ENCODE peak calls at places on chromosome 17, in seven cellular contexts. J is PC-9, W is GM23248, A is MM.1S, V is fibroblast of lung, Q is neural progenitor cell, R is GM12878. N is an unnamed sample.

GRCh38 chr17:42287305-42288077 is 807 bp upstream of the STAT5A start:
- DNase-seq in V (no peak), J (no peak), W (peak; percentile 66), R (peak; percentile 40), A (no peak), Q (no peak), N (no peak)

GRCh38 chr17:69327060-69327831 is at the start of gene ABCA5:
- DNase-seq in R (peak; percentile 69), J (peak; percentile 83), W (peak; percentile 94), A (peak; percentile 96), V (peak; percentile 91), Q (peak; percentile 96), N (no peak)

GRCh38 chr17:70104688-70105087 is 29.7 kb downstream of the KCNJ16 start:
- DNase-seq in R (no peak), A (no peak), V (no peak), Q (no peak), J (no peak), W (no peak), N (no peak)

GRCh38 chr17:40615295-40615988 is 32.2 kb downstream of the SMARCE1 start:
- DNase-seq in W (peak; percentile 58), Q (peak; percentile 68), J (peak; percentile 72), R (peak; percentile 93), A (peak; percentile 79), V (peak; percentile 35), N (no peak)

GRCh38 chr17:535165-535564 is 179.5 kb downstream of the VPS53 start:
- DNase-seq in Q (no peak), J (no peak), W (no peak), R (no peak), A (no peak), V (no peak), N (no peak)

GRCh38 chr17:82219083-82219482 is 6.4 kb upstream of the CCDC57 start:
- DNase-seq in J (no peak), W (no peak), V (no peak), R (no peak), Q (no peak), A (no peak), N (no peak)

GRCh38 chr17:65942592-65942991 is 249.3 kb downstream of the CEP112 start:
- DNase-seq in W (no peak), A (no peak), V (peak; percentile 25), R (no peak), Q (no peak), J (no peak), N (no peak)

GRCh38 chr17:44628234-44629188 is 27.8 kb upstream of the MEIOC start:
- DNase-seq in V (peak; percentile 40), J (no peak), A (no peak), W (no peak), R (peak; percentile 46), Q (peak; percentile 96), N (no peak)

GRCh38 chr17:21177401-21177800 is 36.6 kb downstream of the TMEM11 start:
- DNase-seq in A (no peak), W (no peak), V (no peak), J (no peak), Q (no peak), R (no peak), N (no peak)

GRCh38 chr17:71320009-71320796 is 800.6 kb upstream of the SOX9 start:
- DNase-seq in Q (no peak), R (no peak), W (no peak), A (no peak), V (no peak), J (no peak), N (no peak)

GRCh38 chr17:9272506-9272905 is 251.2 kb downstream of the NTN1 start:
- DNase-seq in R (no peak), Q (no peak), V (no peak), A (no peak), J (no peak), W (peak; percentile 87), N (no peak)

GRCh38 chr17:3535253-3535995 is 22.2 kb downstream of the TRPV3 start:
- DNase-seq in Q (peak; percentile 86), V (peak; percentile 77), J (no peak), R (no peak), A (no peak), W (peak; percentile 90), N (no peak)

GRCh38 chr17:55263565-55264272 is 1.0 kb upstream of the HLF start:
- DNase-seq in W (no peak), Q (peak; percentile 41), J (no peak), V (no peak), A (no peak), R (no peak), N (no peak)

GRCh38 chr17:55265434-55266021 is 768 bp downstream of the HLF start:
- DNase-seq in V (no peak), R (no peak), A (no peak), W (peak; percentile 22), Q (peak; percentile 41), J (no peak), N (no peak)

GRCh38 chr17:55266051-55266957 is 1.5 kb downstream of the HLF start:
- DNase-seq in W (peak; percentile 9), A (no peak), Q (peak; percentile 38), V (no peak), J (no peak), R (no peak), N (no peak)

GRCh38 chr17:55264640-55265298 is at the start of gene HLF:
- DNase-seq in R (no peak), V (peak; percentile 65), W (peak; percentile 86), A (peak; percentile 91), Q (peak; percentile 94), J (no peak), N (no peak)

GRCh38 chr17:55264273-55264639 is 504 bp upstream of the HLF start:
- DNase-seq in A (no peak), V (no peak), Q (peak; percentile 40), R (no peak), J (no peak), W (no peak), N (no peak)
- H3K4me3 ChIP-seq in A (peak overlapping the region; percentile 51), V (peak overlapping the region; percentile 42), Q (peak overlapping the region; percentile 53), R (no peak overlapping the region), J (no peak overlapping the region), W (peak overlapping the region; percentile 61), N (peak overlapping the region; percentile 78)

GRCh38 chr17:49695698-49696232 is 12.0 kb downstream of the SLC35B1 start:
- DNase-seq in Q (no peak), V (no peak), R (no peak), W (no peak), A (no peak), J (no peak), N (no peak)

GRCh38 chr17:49696233-49696761 is 11.5 kb downstream of the SLC35B1 start:
- DNase-seq in Q (no peak), R (peak; percentile 72), J (no peak), W (no peak), V (peak; percentile 27), A (no peak), N (no peak)

GRCh38 chr17:49698005-49698404 is 9.8 kb downstream of the SLC35B1 start:
- DNase-seq in Q (no peak), W (no peak), A (no peak), R (no peak), V (no peak), J (peak; percentile 19), N (no peak)

GRCh38 chr17:49692751-49693150 is 14.9 kb upstream of the SPOP start:
- DNase-seq in V (no peak), J (no peak), W (peak; percentile 39), Q (no peak), A (no peak), R (no peak), N (no peak)

GRCh38 chr17:49694847-49695697 is 12.7 kb downstream of the SLC35B1 start:
- DNase-seq in Q (peak; percentile 72), R (no peak), W (peak; percentile 50), V (no peak), J (no peak), A (peak; percentile 43), N (no peak)
- TF ChIP-seq EZH2 in Q (no peak), R (no peak), W (no peak), V (no peak), J (no peak), A (no peak), N (no peak)

DNA sequence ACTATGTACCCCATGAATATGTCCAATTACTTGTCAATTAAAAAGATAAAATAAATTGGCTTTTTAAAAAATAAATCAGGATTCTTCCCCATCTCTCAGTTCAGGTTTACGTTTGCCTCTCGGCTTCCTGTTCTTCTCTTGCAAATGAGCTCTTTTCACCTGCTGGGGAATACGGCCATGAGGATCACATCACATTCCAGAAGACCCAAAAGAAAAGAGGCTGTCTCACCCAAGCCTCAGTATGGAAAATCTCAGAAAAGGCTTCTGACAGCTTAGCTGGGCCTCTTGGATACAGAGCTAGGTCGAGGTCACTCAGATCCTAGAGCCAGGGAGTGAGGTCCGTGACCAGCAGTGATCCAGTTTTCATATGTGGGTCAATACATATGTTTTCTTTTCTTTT is 171.2 kb upstream of the SDK2 start:
- DNase-seq in A (no peak), R (no peak), V (no peak), J (no peak), W (no peak), Q (peak; percentile 6), N (no peak)
- H3K4me3 ChIP-seq in A (no peak overlapping the region), R (no peak overlapping the region), V (no peak overlapping the region), J (no peak overlapping the region), W (no peak overlapping the region), Q (no peak overlapping the region), N (no peak overlapping the region)

GRCh38 chr17:49015179-49015923 is 18.2 kb downstream of the IGF2BP1 start:
- DNase-seq in Q (no peak), R (no peak), A (no peak), V (no peak), W (no peak), J (no peak), N (no peak)

GRCh38 chr17:49018116-49018612 is 21.0 kb downstream of the IGF2BP1 start:
- DNase-seq in R (no peak), A (no peak), J (no peak), W (no peak), Q (no peak), V (no peak), N (no peak)

GRCh38 chr17:49013311-49014205 is 16.4 kb downstream of the IGF2BP1 start:
- DNase-seq in Q (peak; percentile 95), V (no peak), J (no peak), A (no peak), R (no peak), W (peak; percentile 58), N (no peak)

GRCh38 chr17:49016775-49017463 is 19.7 kb downstream of the IGF2BP1 start:
- DNase-seq in R (no peak), A (no peak), W (peak; percentile 90), V (peak; percentile 79), Q (no peak), J (no peak), N (no peak)

DNA sequence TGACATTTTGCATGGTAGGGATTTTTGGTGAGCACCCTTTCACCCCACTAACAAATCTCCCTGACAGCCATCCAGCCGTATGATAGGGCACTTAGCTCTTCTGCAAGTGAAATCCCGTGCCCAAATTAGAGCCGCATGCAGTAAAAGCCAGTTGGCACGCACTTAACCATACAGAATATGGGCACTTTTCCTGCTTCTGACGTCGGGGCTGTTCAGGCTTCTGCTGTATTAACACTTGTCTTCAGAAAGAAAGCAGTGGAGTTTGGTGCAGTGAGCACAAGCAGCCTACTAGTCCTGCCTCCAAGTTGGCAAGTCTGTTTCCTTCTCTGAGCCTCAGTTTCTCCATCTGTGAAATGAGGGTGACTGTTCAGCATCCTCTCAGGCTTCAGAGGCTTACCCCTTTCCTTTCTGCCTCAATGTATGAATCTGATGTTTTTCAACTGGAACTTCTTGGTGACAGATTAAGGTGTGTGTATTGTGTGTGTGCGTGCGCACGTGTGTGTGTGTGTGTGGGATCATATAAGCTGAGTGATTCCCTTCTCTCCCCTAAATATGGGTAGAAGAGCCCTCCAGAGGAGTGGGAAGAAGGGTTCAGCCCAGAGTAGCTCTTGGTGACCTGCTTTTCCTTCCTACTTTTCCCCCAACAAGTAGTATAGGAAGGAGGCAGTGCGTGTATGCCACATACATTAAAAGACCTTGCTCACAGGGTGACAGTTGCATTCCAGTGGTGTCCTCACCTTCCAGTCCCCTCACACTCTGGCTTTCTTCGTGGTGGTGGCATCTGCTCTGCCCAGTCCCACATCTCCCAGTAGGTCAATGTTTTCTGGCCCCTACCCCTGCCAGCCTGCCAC is 19.0 kb downstream of the IGF2BP1 start:
- DNase-seq in Q (no peak), W (peak; percentile 47), J (no peak), R (no peak), V (no peak), A (no peak), N (no peak)
- TF ChIP-seq EZH2 in Q (no peak), W (no peak), J (no peak), R (no peak), V (peak; percentile 47), A (no peak), N (no peak)

N was measured in SK-N-MC.